ENCODE peak calls at places on chromosome 14, in four cellular contexts. H is HS-5, C is hypothalamus, E is ELF-1. Y is an unnamed sample.

GRCh38 chr14:106556665-106557289 is 1030.4 kb downstream of the TMEM121 start:
- DNase-seq in H (no peak), C (no peak), E (peak; percentile 11), Y (peak; percentile 41)

GRCh38 chr14:102849522-102850379 is 72.5 kb downstream of the TRAF3 start:
- DNase-seq in H (no peak), C (no peak), E (no peak), Y (no peak)

GRCh38 chr14:85415015-85415712 is 114.8 kb upstream of the FLRT2 start:
- DNase-seq in H (peak; percentile 89), C (no peak), E (peak; percentile 37), Y (no peak)

GRCh38 chr14:65945333-65945732 is 532.8 kb downstream of the FUT8 start:
- DNase-seq in H (no peak), C (no peak), E (no peak), Y (no peak)

GRCh38 chr14:63275611-63276010 is 43.1 kb downstream of the GPHB5 start:
- DNase-seq in H (no peak), C (no peak), E (no peak), Y (no peak)

GRCh38 chr14:69324341-69324931 is 64.5 kb downstream of the GALNT16 start:
- DNase-seq in H (no peak), C (no peak), E (no peak), Y (no peak)

GRCh38 chr14:92561906-92562489 is 48.4 kb downstream of the RIN3 start:
- DNase-seq in H (no peak), C (no peak), E (no peak), Y (no peak)

GRCh38 chr14:101120636-101121398 is 217.3 kb upstream of the RTL1 start:
- DNase-seq in H (no peak), C (no peak), E (no peak), Y (peak; percentile 34)

GRCh38 chr14:38073641-38074040 is 134.1 kb upstream of the SSTR1 start:
- DNase-seq in H (no peak), C (no peak), E (no peak), Y (no peak)

GRCh38 chr14:58626441-58626840 is 11.3 kb upstream of the DACT1 start:
- DNase-seq in H (peak; percentile 77), C (no peak), E (peak; percentile 57), Y (no peak)

GRCh38 chr14:68819260-68819691 is 26.4 kb upstream of the ZFP36L1 start:
- DNase-seq in H (no peak), C (no peak), E (peak; percentile 93), Y (no peak)

GRCh38 chr14:53608369-53608768 is 348.3 kb downstream of the BMP4 start:
- DNase-seq in H (no peak), C (no peak), E (no peak), Y (no peak)

GRCh38 chr14:90583916-90584605 is 187.2 kb downstream of the CALM1 start:
- DNase-seq in H (no peak), C (no peak), E (no peak), Y (no peak)

Y was measured in head of caudate nucleus.